ENCODE peak calls at places on chromosomes 5 and 9, in nine cellular contexts. One of them, this sample, is unnamed.

GRCh38 chr9:92633879-92634278 is 36.1 kb downstream of the IPPK start:
- DNase-seq in ovary: peak
- DNase-seq in SK-N-SH: no peak
- DNase-seq in tibial nerve: no peak
- DNase-seq in A549: no peak
- DNase-seq in sigmoid colon: peak
- DNase-seq in upper lobe of left lung: no peak
- DNase-seq in transverse colon: no peak
- DNase-seq in HepG2: no peak
- DNase-seq in this sample: peak

GRCh38 chr9:84697494-84698114 is 28.1 kb downstream of the NTRK2 start:
- DNase-seq in ovary: peak
- DNase-seq in SK-N-SH: peak
- DNase-seq in tibial nerve: peak
- DNase-seq in A549: peak
- DNase-seq in sigmoid colon: no peak
- DNase-seq in upper lobe of left lung: peak
- DNase-seq in transverse colon: peak
- DNase-seq in HepG2: peak
- DNase-seq in this sample: peak

GRCh38 chr9:21348430-21348829 is 2.3 kb downstream of the IFNA6 start:
- DNase-seq in ovary: no peak
- DNase-seq in SK-N-SH: no peak
- DNase-seq in tibial nerve: no peak
- DNase-seq in A549: no peak
- DNase-seq in sigmoid colon: no peak
- DNase-seq in upper lobe of left lung: no peak
- DNase-seq in transverse colon: no peak
- DNase-seq in HepG2: no peak
- DNase-seq in this sample: no peak

GRCh38 chr5:35009059-35009458 is 38.7 kb downstream of the AGXT2 start:
- DNase-seq in ovary: no peak
- DNase-seq in SK-N-SH: no peak
- DNase-seq in tibial nerve: no peak
- DNase-seq in A549: no peak
- DNase-seq in sigmoid colon: no peak
- DNase-seq in upper lobe of left lung: no peak
- DNase-seq in transverse colon: no peak
- DNase-seq in HepG2: no peak
- DNase-seq in this sample: no peak

GRCh38 chr5:170169996-170170395 is 62.8 kb upstream of the C5orf58 start:
- DNase-seq in ovary: no peak
- DNase-seq in SK-N-SH: no peak
- DNase-seq in tibial nerve: no peak
- DNase-seq in A549: no peak
- DNase-seq in sigmoid colon: no peak
- DNase-seq in upper lobe of left lung: no peak
- DNase-seq in transverse colon: no peak
- DNase-seq in HepG2: no peak
- DNase-seq in this sample: no peak

GRCh38 chr9:16834817-16835216 is 35.7 kb downstream of the BNC2 start:
- DNase-seq in ovary: no peak
- DNase-seq in SK-N-SH: no peak
- DNase-seq in tibial nerve: no peak
- DNase-seq in A549: no peak
- DNase-seq in sigmoid colon: no peak
- DNase-seq in upper lobe of left lung: no peak
- DNase-seq in transverse colon: no peak
- DNase-seq in HepG2: no peak
- DNase-seq in this sample: no peak

GRCh38 chr5:177276886-177277285 is 26.6 kb downstream of the RAB24 start:
- DNase-seq in ovary: no peak
- DNase-seq in SK-N-SH: no peak
- DNase-seq in tibial nerve: no peak
- DNase-seq in A549: no peak
- DNase-seq in sigmoid colon: no peak
- DNase-seq in upper lobe of left lung: no peak
- DNase-seq in transverse colon: no peak
- DNase-seq in HepG2: no peak
- DNase-seq in this sample: no peak

GRCh38 chr5:171272996-171273970 is 35.8 kb upstream of the TLX3 start:
- DNase-seq in ovary: no peak
- DNase-seq in SK-N-SH: peak
- DNase-seq in tibial nerve: no peak
- DNase-seq in A549: peak
- DNase-seq in sigmoid colon: no peak
- DNase-seq in upper lobe of left lung: no peak
- DNase-seq in transverse colon: no peak
- DNase-seq in HepG2: peak
- DNase-seq in this sample: no peak

GRCh38 chr9:114207034-114207815 is 51.9 kb downstream of the COL27A1 start:
- DNase-seq in ovary: no peak
- DNase-seq in SK-N-SH: no peak
- DNase-seq in tibial nerve: no peak
- DNase-seq in A549: peak
- DNase-seq in sigmoid colon: peak
- DNase-seq in upper lobe of left lung: no peak
- DNase-seq in transverse colon: peak
- DNase-seq in HepG2: no peak
- DNase-seq in this sample: no peak

GRCh38 chr5:120678279-120678678 is 214.2 kb downstream of the PRR16 start:
- DNase-seq in ovary: no peak
- DNase-seq in SK-N-SH: no peak
- DNase-seq in tibial nerve: no peak
- DNase-seq in A549: no peak
- DNase-seq in sigmoid colon: no peak
- DNase-seq in upper lobe of left lung: no peak
- DNase-seq in transverse colon: no peak
- DNase-seq in HepG2: no peak
- DNase-seq in this sample: no peak

GRCh38 chr5:135139397-135140134 is 105.5 kb upstream of the PITX1 start:
- DNase-seq in ovary: no peak
- DNase-seq in SK-N-SH: no peak
- DNase-seq in tibial nerve: no peak
- DNase-seq in A549: peak
- DNase-seq in sigmoid colon: peak
- DNase-seq in upper lobe of left lung: peak
- DNase-seq in transverse colon: peak
- DNase-seq in HepG2: peak
- DNase-seq in this sample: no peak

GRCh38 chr5:11973469-11973868 is 69.2 kb upstream of the CTNND2 start:
- DNase-seq in ovary: no peak
- DNase-seq in SK-N-SH: no peak
- DNase-seq in tibial nerve: no peak
- DNase-seq in A549: no peak
- DNase-seq in sigmoid colon: no peak
- DNase-seq in upper lobe of left lung: no peak
- DNase-seq in transverse colon: no peak
- DNase-seq in HepG2: no peak
- DNase-seq in this sample: no peak

GRCh38 chr5:112776301-112776856 is 38.7 kb downstream of the APC start:
- DNase-seq in ovary: no peak
- DNase-seq in SK-N-SH: no peak
- DNase-seq in tibial nerve: no peak
- DNase-seq in A549: no peak
- DNase-seq in sigmoid colon: no peak
- DNase-seq in upper lobe of left lung: no peak
- DNase-seq in transverse colon: no peak
- DNase-seq in HepG2: no peak
- DNase-seq in this sample: no peak

GRCh38 chr5:41201082-41201772 is 12.1 kb downstream of the C6 start:
- DNase-seq in ovary: no peak
- DNase-seq in SK-N-SH: no peak
- DNase-seq in tibial nerve: no peak
- DNase-seq in A549: no peak
- DNase-seq in sigmoid colon: no peak
- DNase-seq in upper lobe of left lung: no peak
- DNase-seq in transverse colon: no peak
- DNase-seq in HepG2: no peak
- DNase-seq in this sample: no peak

GRCh38 chr9:15357050-15357653 is 50.1 kb upstream of the TTC39B start:
- DNase-seq in ovary: no peak
- DNase-seq in SK-N-SH: no peak
- DNase-seq in tibial nerve: no peak
- DNase-seq in A549: peak
- DNase-seq in sigmoid colon: no peak
- DNase-seq in upper lobe of left lung: peak
- DNase-seq in transverse colon: peak
- DNase-seq in HepG2: peak
- DNase-seq in this sample: peak

GRCh38 chr5:67160985-67161384 is 35.6 kb downstream of the CD180 start:
- DNase-seq in ovary: no peak
- DNase-seq in SK-N-SH: peak
- DNase-seq in tibial nerve: no peak
- DNase-seq in A549: peak
- DNase-seq in sigmoid colon: no peak
- DNase-seq in upper lobe of left lung: peak
- DNase-seq in transverse colon: no peak
- DNase-seq in HepG2: no peak
- DNase-seq in this sample: no peak

GRCh38 chr9:137982132-137982666 is 104.6 kb downstream of the CACNA1B start:
- DNase-seq in ovary: no peak
- DNase-seq in SK-N-SH: no peak
- DNase-seq in tibial nerve: no peak
- DNase-seq in A549: peak
- DNase-seq in sigmoid colon: peak
- DNase-seq in upper lobe of left lung: no peak
- DNase-seq in transverse colon: no peak
- DNase-seq in HepG2: no peak
- DNase-seq in this sample: no peak

GRCh38 chr5:176474476-176474875 is 26.3 kb downstream of the FAF2 start:
- DNase-seq in ovary: no peak
- DNase-seq in SK-N-SH: peak
- DNase-seq in tibial nerve: no peak
- DNase-seq in A549: no peak
- DNase-seq in sigmoid colon: no peak
- DNase-seq in upper lobe of left lung: no peak
- DNase-seq in transverse colon: no peak
- DNase-seq in HepG2: no peak
- DNase-seq in this sample: no peak

GRCh38 chr9:27865031-27865438 is 291.8 kb upstream of the C9orf72 start:
- DNase-seq in ovary: no peak
- DNase-seq in SK-N-SH: no peak
- DNase-seq in tibial nerve: no peak
- DNase-seq in A549: no peak
- DNase-seq in sigmoid colon: no peak
- DNase-seq in upper lobe of left lung: peak
- DNase-seq in transverse colon: no peak
- DNase-seq in HepG2: no peak
- DNase-seq in this sample: no peak

GRCh38 chr5:73816656-73817420 is 190.8 kb downstream of the ARHGEF28 start:
- DNase-seq in ovary: no peak
- DNase-seq in SK-N-SH: no peak
- DNase-seq in tibial nerve: no peak
- DNase-seq in A549: no peak
- DNase-seq in sigmoid colon: no peak
- DNase-seq in upper lobe of left lung: no peak
- DNase-seq in transverse colon: no peak
- DNase-seq in HepG2: no peak
- DNase-seq in this sample: no peak

DNA sequence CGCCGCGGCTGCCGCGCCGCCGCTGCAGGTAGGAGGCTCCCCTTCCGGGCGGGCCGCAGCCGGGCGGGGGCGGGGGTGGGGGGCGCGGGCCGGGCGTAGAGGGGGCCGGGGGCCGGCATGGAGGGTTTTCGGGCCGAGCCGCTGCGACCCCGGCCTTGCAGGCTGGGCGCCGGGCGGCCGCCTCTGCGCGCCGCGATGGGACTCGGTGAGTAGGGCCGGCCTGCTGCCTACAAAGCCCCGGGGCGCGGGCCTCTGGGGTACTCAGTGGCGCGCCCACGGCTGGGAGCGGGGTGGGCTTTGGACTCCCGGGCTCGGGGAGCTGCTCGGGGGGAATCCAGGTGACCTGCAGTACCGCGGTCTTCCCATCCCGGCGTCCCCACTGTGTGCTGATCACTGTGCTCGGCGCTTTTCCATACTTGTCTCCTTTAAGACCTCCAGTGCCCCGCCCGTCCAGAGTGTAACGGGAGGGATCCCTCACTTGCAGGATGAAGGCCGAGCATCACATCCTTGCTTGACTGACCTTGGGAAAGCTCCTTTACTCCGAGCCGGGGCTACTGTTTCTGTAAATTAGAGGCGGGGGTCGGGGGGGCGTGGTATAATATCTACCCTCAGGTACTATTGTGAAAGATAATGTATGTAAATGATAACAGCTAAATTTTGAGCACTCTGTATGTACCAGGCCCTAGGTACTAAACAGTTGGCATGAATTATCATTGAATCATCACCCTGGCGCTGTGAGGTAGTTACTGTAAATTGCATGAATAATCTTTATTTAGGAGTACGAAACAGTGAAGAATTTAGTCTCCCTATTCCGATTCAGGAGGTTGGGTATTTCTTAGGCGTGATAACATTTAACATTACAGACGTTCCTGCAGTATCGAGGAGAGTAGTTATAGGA is 672 bp downstream of the MSANTD3 start:
- DNase-seq in ovary: peak
- DNase-seq in SK-N-SH: no peak
- DNase-seq in tibial nerve: no peak
- DNase-seq in A549: peak
- DNase-seq in sigmoid colon: peak
- DNase-seq in upper lobe of left lung: peak
- DNase-seq in transverse colon: peak
- DNase-seq in HepG2: peak
- DNase-seq in this sample: peak
- TF ChIP-seq EP300 in ovary: no peak
- TF ChIP-seq EP300 in SK-N-SH: no peak
- TF ChIP-seq EP300 in tibial nerve: no peak
- TF ChIP-seq EP300 in A549: no peak
- TF ChIP-seq EP300 in sigmoid colon: no peak
- TF ChIP-seq EP300 in upper lobe of left lung: no peak
- TF ChIP-seq EP300 in transverse colon: no peak
- TF ChIP-seq EP300 in HepG2: no peak
- TF ChIP-seq EP300 in this sample: no peak

GRCh38 chr9:120628207-120628924 is 48.4 kb upstream of the CDK5RAP2 start:
- DNase-seq in ovary: no peak
- DNase-seq in SK-N-SH: no peak
- DNase-seq in tibial nerve: no peak
- DNase-seq in A549: peak
- DNase-seq in sigmoid colon: no peak
- DNase-seq in upper lobe of left lung: no peak
- DNase-seq in transverse colon: no peak
- DNase-seq in HepG2: peak
- DNase-seq in this sample: no peak
- TF ChIP-seq EP300 in ovary: no peak
- TF ChIP-seq EP300 in SK-N-SH: no peak
- TF ChIP-seq EP300 in tibial nerve: peak
- TF ChIP-seq EP300 in A549: no peak
- TF ChIP-seq EP300 in sigmoid colon: no peak
- TF ChIP-seq EP300 in upper lobe of left lung: no peak
- TF ChIP-seq EP300 in transverse colon: no peak
- TF ChIP-seq EP300 in HepG2: no peak
- TF ChIP-seq EP300 in this sample: no peak

GRCh38 chr5:173326501-173326960 is 1.7 kb downstream of the STC2 start:
- DNase-seq in ovary: no peak
- DNase-seq in SK-N-SH: no peak
- DNase-seq in tibial nerve: no peak
- DNase-seq in A549: no peak
- DNase-seq in sigmoid colon: no peak
- DNase-seq in upper lobe of left lung: no peak
- DNase-seq in transverse colon: no peak
- DNase-seq in HepG2: no peak
- DNase-seq in this sample: no peak
- TF ChIP-seq EP300 in ovary: no peak
- TF ChIP-seq EP300 in SK-N-SH: no peak
- TF ChIP-seq EP300 in tibial nerve: no peak
- TF ChIP-seq EP300 in A549: no peak
- TF ChIP-seq EP300 in sigmoid colon: no peak
- TF ChIP-seq EP300 in upper lobe of left lung: no peak
- TF ChIP-seq EP300 in transverse colon: no peak
- TF ChIP-seq EP300 in HepG2: no peak
- TF ChIP-seq EP300 in this sample: no peak

GRCh38 chr9:72589684-72590555 is 68.5 kb downstream of the TMC1 start:
- DNase-seq in ovary: no peak
- DNase-seq in SK-N-SH: no peak
- DNase-seq in tibial nerve: no peak
- DNase-seq in A549: no peak
- DNase-seq in sigmoid colon: no peak
- DNase-seq in upper lobe of left lung: no peak
- DNase-seq in transverse colon: no peak
- DNase-seq in HepG2: no peak
- DNase-seq in this sample: no peak
- TF ChIP-seq EP300 in ovary: no peak
- TF ChIP-seq EP300 in SK-N-SH: no peak
- TF ChIP-seq EP300 in tibial nerve: peak
- TF ChIP-seq EP300 in A549: no peak
- TF ChIP-seq EP300 in sigmoid colon: no peak
- TF ChIP-seq EP300 in upper lobe of left lung: no peak
- TF ChIP-seq EP300 in transverse colon: no peak
- TF ChIP-seq EP300 in HepG2: no peak
- TF ChIP-seq EP300 in this sample: no peak